ENCODE peak calls at places on chromosomes 13 and 19, in seven cellular contexts. One of them, this sample, is unnamed.

GRCh38 chr13:84607614-84608013 is 725.3 kb upstream of the SLITRK1 start:
- DNase-seq in ovary: no peak
- DNase-seq in adrenal gland: peak
- DNase-seq in left ventricle myocardium inferior: no peak
- DNase-seq in IMR-90: peak
- DNase-seq in fibroblast of pulmonary artery: peak
- DNase-seq in HCT116: no peak
- DNase-seq in this sample: peak

GRCh38 chr13:112105244-112105681 is 38.3 kb downstream of the SOX1 start:
- DNase-seq in ovary: no peak
- DNase-seq in adrenal gland: no peak
- DNase-seq in left ventricle myocardium inferior: no peak
- DNase-seq in IMR-90: no peak
- DNase-seq in fibroblast of pulmonary artery: no peak
- DNase-seq in HCT116: no peak
- DNase-seq in this sample: no peak

GRCh38 chr13:69793803-69794453 is 313.7 kb upstream of the ATXN8OS start:
- DNase-seq in ovary: no peak
- DNase-seq in adrenal gland: no peak
- DNase-seq in left ventricle myocardium inferior: no peak
- DNase-seq in IMR-90: no peak
- DNase-seq in fibroblast of pulmonary artery: no peak
- DNase-seq in HCT116: no peak
- DNase-seq in this sample: no peak

GRCh38 chr13:100828226-100828625 is 153.6 kb upstream of the TMTC4 start:
- DNase-seq in ovary: no peak
- DNase-seq in adrenal gland: no peak
- DNase-seq in left ventricle myocardium inferior: no peak
- DNase-seq in IMR-90: no peak
- DNase-seq in fibroblast of pulmonary artery: no peak
- DNase-seq in HCT116: no peak
- DNase-seq in this sample: no peak

GRCh38 chr13:66563076-66563475 is 667.1 kb downstream of the PCDH9 start:
- DNase-seq in ovary: no peak
- DNase-seq in adrenal gland: no peak
- DNase-seq in left ventricle myocardium inferior: no peak
- DNase-seq in IMR-90: peak
- DNase-seq in fibroblast of pulmonary artery: no peak
- DNase-seq in HCT116: no peak
- DNase-seq in this sample: no peak

GRCh38 chr13:110328509-110328908 is 21.4 kb downstream of the COL4A2 start:
- DNase-seq in ovary: no peak
- DNase-seq in adrenal gland: peak
- DNase-seq in left ventricle myocardium inferior: no peak
- DNase-seq in IMR-90: no peak
- DNase-seq in fibroblast of pulmonary artery: no peak
- DNase-seq in HCT116: no peak
- DNase-seq in this sample: no peak

GRCh38 chr19:57803594-57804325 is 11.0 kb downstream of the ZNF552 start:
- DNase-seq in ovary: peak
- DNase-seq in adrenal gland: no peak
- DNase-seq in left ventricle myocardium inferior: no peak
- DNase-seq in IMR-90: peak
- DNase-seq in fibroblast of pulmonary artery: peak
- DNase-seq in HCT116: peak
- DNase-seq in this sample: peak

GRCh38 chr19:28578208-28578607 is 634.7 kb downstream of the UQCRFS1 start:
- DNase-seq in ovary: no peak
- DNase-seq in adrenal gland: no peak
- DNase-seq in left ventricle myocardium inferior: no peak
- DNase-seq in IMR-90: no peak
- DNase-seq in fibroblast of pulmonary artery: no peak
- DNase-seq in HCT116: no peak
- DNase-seq in this sample: no peak

GRCh38 chr13:98364648-98365047 is 187.6 kb upstream of the RNF113B start:
- DNase-seq in ovary: no peak
- DNase-seq in adrenal gland: no peak
- DNase-seq in left ventricle myocardium inferior: no peak
- DNase-seq in IMR-90: no peak
- DNase-seq in fibroblast of pulmonary artery: no peak
- DNase-seq in HCT116: no peak
- DNase-seq in this sample: no peak

GRCh38 chr19:12994701-12995595 is at the start of gene NFIX:
- DNase-seq in ovary: peak
- DNase-seq in adrenal gland: peak
- DNase-seq in left ventricle myocardium inferior: peak
- DNase-seq in IMR-90: peak
- DNase-seq in fibroblast of pulmonary artery: peak
- DNase-seq in HCT116: no peak
- DNase-seq in this sample: peak

GRCh38 chr19:9786819-9787218 is 18.3 kb upstream of the ZNF846 start:
- DNase-seq in ovary: no peak
- DNase-seq in adrenal gland: no peak
- DNase-seq in left ventricle myocardium inferior: no peak
- DNase-seq in IMR-90: no peak
- DNase-seq in fibroblast of pulmonary artery: no peak
- DNase-seq in HCT116: no peak
- DNase-seq in this sample: no peak
- TF ChIP-seq CTCF in ovary: no peak
- TF ChIP-seq CTCF in adrenal gland: no peak
- TF ChIP-seq CTCF in left ventricle myocardium inferior: no peak
- TF ChIP-seq CTCF in IMR-90: no peak
- TF ChIP-seq CTCF in fibroblast of pulmonary artery: no peak
- TF ChIP-seq CTCF in HCT116: no peak
- TF ChIP-seq CTCF in this sample: no peak

GRCh38 chr19:55550321-55550650 is 4.9 kb upstream of the SBK3 start:
- DNase-seq in ovary: no peak
- DNase-seq in adrenal gland: no peak
- DNase-seq in left ventricle myocardium inferior: no peak
- DNase-seq in IMR-90: no peak
- DNase-seq in fibroblast of pulmonary artery: no peak
- DNase-seq in HCT116: no peak
- DNase-seq in this sample: no peak
- H3K4me3 ChIP-seq in ovary: no peak
- H3K4me3 ChIP-seq in adrenal gland: no peak
- H3K4me3 ChIP-seq in left ventricle myocardium inferior: peak
- H3K4me3 ChIP-seq in IMR-90: no peak
- H3K4me3 ChIP-seq in fibroblast of pulmonary artery: no peak
- H3K4me3 ChIP-seq in HCT116: peak
- H3K4me3 ChIP-seq in this sample: no peak

GRCh38 chr13:21676611-21677021 is 5.7 kb downstream of the FGF9 start:
- DNase-seq in ovary: no peak
- DNase-seq in adrenal gland: peak
- DNase-seq in left ventricle myocardium inferior: no peak
- DNase-seq in IMR-90: no peak
- DNase-seq in fibroblast of pulmonary artery: no peak
- DNase-seq in HCT116: no peak
- DNase-seq in this sample: no peak
- TF ChIP-seq CTCF in ovary: no peak
- TF ChIP-seq CTCF in adrenal gland: no peak
- TF ChIP-seq CTCF in left ventricle myocardium inferior: peak
- TF ChIP-seq CTCF in IMR-90: no peak
- TF ChIP-seq CTCF in fibroblast of pulmonary artery: no peak
- TF ChIP-seq CTCF in HCT116: peak
- TF ChIP-seq CTCF in this sample: no peak

GRCh38 chr19:11754663-11755062 is 12.1 kb upstream of the ZNF441 start:
- DNase-seq in ovary: no peak
- DNase-seq in adrenal gland: no peak
- DNase-seq in left ventricle myocardium inferior: no peak
- DNase-seq in IMR-90: no peak
- DNase-seq in fibroblast of pulmonary artery: no peak
- DNase-seq in HCT116: no peak
- DNase-seq in this sample: no peak
- H3K4me3 ChIP-seq in ovary: no peak
- H3K4me3 ChIP-seq in adrenal gland: no peak
- H3K4me3 ChIP-seq in left ventricle myocardium inferior: no peak
- H3K4me3 ChIP-seq in IMR-90: no peak
- H3K4me3 ChIP-seq in fibroblast of pulmonary artery: no peak
- H3K4me3 ChIP-seq in HCT116: no peak
- H3K4me3 ChIP-seq in this sample: no peak

DNA sequence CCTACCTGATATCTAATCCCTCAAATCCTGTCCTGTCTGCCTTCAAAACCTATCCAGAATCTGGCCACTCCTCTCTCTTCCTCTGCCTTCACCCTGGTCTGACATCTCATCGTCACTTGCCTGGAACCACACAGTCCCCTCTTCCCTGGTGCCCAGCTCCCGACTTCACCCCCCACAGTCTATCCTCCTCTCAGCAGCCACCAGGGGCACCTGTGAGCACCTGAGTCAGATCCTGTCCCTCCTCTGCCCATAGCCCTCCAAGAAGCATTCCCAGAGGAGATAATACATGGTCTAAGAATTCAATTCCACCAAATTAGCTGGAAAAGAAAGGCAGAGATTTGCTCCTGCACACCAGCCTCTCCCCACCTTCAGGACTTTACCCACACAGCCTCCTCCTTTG is 48.9 kb downstream of the ZNRF4 start:
- DNase-seq in ovary: no peak
- DNase-seq in adrenal gland: no peak
- DNase-seq in left ventricle myocardium inferior: no peak
- DNase-seq in IMR-90: no peak
- DNase-seq in fibroblast of pulmonary artery: no peak
- DNase-seq in HCT116: no peak
- DNase-seq in this sample: no peak
- TF ChIP-seq CTCF in ovary: no peak
- TF ChIP-seq CTCF in adrenal gland: no peak
- TF ChIP-seq CTCF in left ventricle myocardium inferior: no peak
- TF ChIP-seq CTCF in IMR-90: no peak
- TF ChIP-seq CTCF in fibroblast of pulmonary artery: peak
- TF ChIP-seq CTCF in HCT116: no peak
- TF ChIP-seq CTCF in this sample: no peak

This sample was measured in foreskin fibroblast.